ENCODE peak calls at places on chromosomes 7 and 10, in seven cellular contexts. One of them, this sample, is unnamed.

GRCh38 chr7:123789200-123789784 is 40.5 kb upstream of the WASL start:
- DNase-seq in GM12865: no peak
- DNase-seq in adipocyte: no peak
- DNase-seq in left lung: no peak
- DNase-seq in neural progenitor cell: no peak
- DNase-seq in HTR-8/SVneo: no peak
- DNase-seq in transverse colon: no peak
- DNase-seq in this sample: no peak

GRCh38 chr10:127919418-127920191 is 12.7 kb downstream of the PTPRE start:
- DNase-seq in adipocyte: no peak
- DNase-seq in GM12865: no peak
- DNase-seq in left lung: no peak
- DNase-seq in HTR-8/SVneo: peak; percentile 26
- DNase-seq in transverse colon: no peak
- DNase-seq in neural progenitor cell: no peak
- DNase-seq in this sample: no peak

GRCh38 chr7:101960323-101960722 is 142.9 kb downstream of the CUX1 start:
- DNase-seq in left lung: no peak
- DNase-seq in adipocyte: no peak
- DNase-seq in GM12865: no peak
- DNase-seq in transverse colon: no peak
- DNase-seq in HTR-8/SVneo: no peak
- DNase-seq in neural progenitor cell: no peak
- DNase-seq in this sample: no peak

GRCh38 chr7:103762907-103763306 is 226.6 kb downstream of the RELN start:
- DNase-seq in HTR-8/SVneo: no peak
- DNase-seq in GM12865: no peak
- DNase-seq in transverse colon: no peak
- DNase-seq in neural progenitor cell: no peak
- DNase-seq in left lung: no peak
- DNase-seq in adipocyte: no peak
- DNase-seq in this sample: no peak

GRCh38 chr10:86824151-86824550 is 67.7 kb downstream of the BMPR1A start:
- DNase-seq in left lung: no peak
- DNase-seq in transverse colon: no peak
- DNase-seq in neural progenitor cell: peak; percentile 51
- DNase-seq in adipocyte: no peak
- DNase-seq in GM12865: no peak
- DNase-seq in HTR-8/SVneo: no peak
- DNase-seq in this sample: no peak

GRCh38 chr7:64999165-65000004 is 7.1 kb downstream of the ERV3-1 start:
- DNase-seq in adipocyte: peak; percentile 42
- DNase-seq in transverse colon: no peak
- DNase-seq in left lung: peak; percentile 76
- DNase-seq in GM12865: peak; percentile 13
- DNase-seq in neural progenitor cell: no peak
- DNase-seq in HTR-8/SVneo: no peak
- DNase-seq in this sample: no peak

GRCh38 chr7:371119-371778 is 81.3 kb downstream of the FOXL3 start:
- DNase-seq in left lung: peak; percentile 61
- DNase-seq in adipocyte: no peak
- DNase-seq in neural progenitor cell: no peak
- DNase-seq in HTR-8/SVneo: no peak
- DNase-seq in GM12865: no peak
- DNase-seq in transverse colon: peak; percentile 57
- DNase-seq in this sample: no peak

GRCh38 chr7:85928500-85928899 is 715.2 kb upstream of the GRM3 start:
- DNase-seq in HTR-8/SVneo: no peak
- DNase-seq in GM12865: no peak
- DNase-seq in neural progenitor cell: no peak
- DNase-seq in adipocyte: no peak
- DNase-seq in transverse colon: no peak
- DNase-seq in left lung: no peak
- DNase-seq in this sample: no peak

GRCh38 chr10:71889388-71889987 is 38.4 kb upstream of the PSAP start:
- DNase-seq in transverse colon: no peak
- DNase-seq in adipocyte: no peak
- DNase-seq in left lung: no peak
- DNase-seq in HTR-8/SVneo: no peak
- DNase-seq in GM12865: peak; percentile 24
- DNase-seq in neural progenitor cell: no peak
- DNase-seq in this sample: no peak

GRCh38 chr7:94514917-94515316 is 5.3 kb downstream of the CASD1 start:
- DNase-seq in left lung: no peak
- DNase-seq in HTR-8/SVneo: no peak
- DNase-seq in neural progenitor cell: no peak
- DNase-seq in adipocyte: no peak
- DNase-seq in transverse colon: no peak
- DNase-seq in GM12865: no peak
- DNase-seq in this sample: no peak

GRCh38 chr10:27158421-27158820 is 3.3 kb downstream of the MASTL start:
- DNase-seq in adipocyte: no peak
- DNase-seq in HTR-8/SVneo: no peak
- DNase-seq in neural progenitor cell: no peak
- DNase-seq in transverse colon: no peak
- DNase-seq in left lung: no peak
- DNase-seq in GM12865: no peak
- DNase-seq in this sample: no peak

GRCh38 chr7:142110098-142110497 is 1.4 kb upstream of the MGAM2 start:
- DNase-seq in left lung: no peak
- DNase-seq in HTR-8/SVneo: no peak
- DNase-seq in adipocyte: no peak
- DNase-seq in GM12865: no peak
- DNase-seq in transverse colon: no peak
- DNase-seq in neural progenitor cell: no peak
- DNase-seq in this sample: no peak

GRCh38 chr7:142583424-142583823 is 165.8 kb upstream of the PRSS1 start:
- DNase-seq in GM12865: peak; percentile 79
- DNase-seq in HTR-8/SVneo: peak; percentile 39
- DNase-seq in left lung: no peak
- DNase-seq in adipocyte: peak; percentile 76
- DNase-seq in transverse colon: no peak
- DNase-seq in neural progenitor cell: peak; percentile 7
- DNase-seq in this sample: no peak

GRCh38 chr10:31013331-31013730 is 18.3 kb downstream of the ZNF438 start:
- DNase-seq in left lung: no peak
- DNase-seq in adipocyte: no peak
- DNase-seq in GM12865: no peak
- DNase-seq in transverse colon: no peak
- DNase-seq in neural progenitor cell: no peak
- DNase-seq in HTR-8/SVneo: no peak
- DNase-seq in this sample: no peak

GRCh38 chr7:156378806-156379205 is 261.8 kb upstream of the RNF32 start:
- DNase-seq in adipocyte: no peak
- DNase-seq in transverse colon: no peak
- DNase-seq in left lung: no peak
- DNase-seq in HTR-8/SVneo: no peak
- DNase-seq in neural progenitor cell: no peak
- DNase-seq in GM12865: no peak
- DNase-seq in this sample: no peak

GRCh38 chr7:47000561-47000960 is 581.4 kb downstream of the TNS3 start:
- DNase-seq in HTR-8/SVneo: no peak
- DNase-seq in transverse colon: no peak
- DNase-seq in neural progenitor cell: no peak
- DNase-seq in left lung: no peak
- DNase-seq in GM12865: no peak
- DNase-seq in adipocyte: peak; percentile 62
- DNase-seq in this sample: no peak

GRCh38 chr10:98349508-98349922 is 65.5 kb downstream of the PYROXD2 start:
- DNase-seq in HTR-8/SVneo: peak; percentile 68
- DNase-seq in transverse colon: peak; percentile 38
- DNase-seq in left lung: no peak
- DNase-seq in neural progenitor cell: no peak
- DNase-seq in adipocyte: peak; percentile 99
- DNase-seq in GM12865: peak; percentile 58
- DNase-seq in this sample: no peak

GRCh38 chr7:46178685-46179084 is 257.6 kb upstream of the IGFBP3 start:
- DNase-seq in GM12865: no peak
- DNase-seq in adipocyte: peak; percentile 28
- DNase-seq in HTR-8/SVneo: no peak
- DNase-seq in neural progenitor cell: no peak
- DNase-seq in transverse colon: no peak
- DNase-seq in left lung: no peak
- DNase-seq in this sample: no peak

GRCh38 chr10:71520042-71520441 is 123.3 kb downstream of the CDH23 start:
- DNase-seq in neural progenitor cell: no peak
- DNase-seq in HTR-8/SVneo: no peak
- DNase-seq in adipocyte: no peak
- DNase-seq in left lung: no peak
- DNase-seq in GM12865: no peak
- DNase-seq in transverse colon: no peak
- DNase-seq in this sample: no peak

GRCh38 chr7:98836811-98837631 is 32.8 kb downstream of the TMEM130 start:
- DNase-seq in GM12865: peak; percentile 56
- DNase-seq in left lung: no peak
- DNase-seq in transverse colon: peak; percentile 21
- DNase-seq in neural progenitor cell: peak; percentile 83
- DNase-seq in HTR-8/SVneo: peak; percentile 28
- DNase-seq in adipocyte: peak; percentile 34
- DNase-seq in this sample: peak; percentile 51

GRCh38 chr10:131453772-131454634 is 142.5 kb upstream of the TCERG1L start:
- DNase-seq in left lung: peak; percentile 59
- DNase-seq in GM12865: peak; percentile 11
- DNase-seq in transverse colon: peak; percentile 25
- DNase-seq in neural progenitor cell: peak; percentile 89
- DNase-seq in HTR-8/SVneo: no peak
- DNase-seq in adipocyte: peak; percentile 8
- DNase-seq in this sample: no peak

GRCh38 chr10:79244068-79244442 is 103.2 kb upstream of the PPIF start:
- DNase-seq in GM12865: peak; percentile 54
- DNase-seq in transverse colon: no peak
- DNase-seq in left lung: no peak
- DNase-seq in HTR-8/SVneo: no peak
- DNase-seq in neural progenitor cell: no peak
- DNase-seq in adipocyte: no peak
- DNase-seq in this sample: no peak

GRCh38 chr10:8060010-8060703 is 5.7 kb downstream of the GATA3 start:
- DNase-seq in transverse colon: no peak
- DNase-seq in neural progenitor cell: peak; percentile 76
- DNase-seq in GM12865: peak; percentile 68
- DNase-seq in left lung: no peak
- DNase-seq in adipocyte: peak; percentile 42
- DNase-seq in HTR-8/SVneo: no peak
- DNase-seq in this sample: no peak

GRCh38 chr7:44104880-44105771 is 981 bp downstream of the AEBP1 start:
- DNase-seq in GM12865: no peak
- DNase-seq in left lung: peak; percentile 18
- DNase-seq in HTR-8/SVneo: peak; percentile 80
- DNase-seq in transverse colon: no peak
- DNase-seq in neural progenitor cell: peak; percentile 51
- DNase-seq in adipocyte: peak; percentile 79
- DNase-seq in this sample: no peak

GRCh38 chr10:90920986-90921643 is at the start of gene ANKRD1:
- DNase-seq in HTR-8/SVneo: peak; percentile 75
- DNase-seq in adipocyte: peak; percentile 85
- DNase-seq in left lung: no peak
- DNase-seq in transverse colon: no peak
- DNase-seq in neural progenitor cell: peak; percentile 32
- DNase-seq in GM12865: no peak
- DNase-seq in this sample: no peak

GRCh38 chr10:60426425-60426824 is 36.8 kb upstream of the ANK3 start:
- DNase-seq in adipocyte: peak; percentile 91
- DNase-seq in left lung: no peak
- DNase-seq in transverse colon: no peak
- DNase-seq in HTR-8/SVneo: no peak
- DNase-seq in neural progenitor cell: no peak
- DNase-seq in GM12865: no peak
- DNase-seq in this sample: no peak

GRCh38 chr7:1918881-1919525 is 248.9 kb downstream of the ELFN1 start:
- DNase-seq in left lung: peak; percentile 73
- DNase-seq in neural progenitor cell: no peak
- DNase-seq in adipocyte: no peak
- DNase-seq in GM12865: no peak
- DNase-seq in transverse colon: no peak
- DNase-seq in HTR-8/SVneo: no peak
- DNase-seq in this sample: no peak

GRCh38 chr10:35940067-35940989 is 298.2 kb upstream of the FZD8 start:
- DNase-seq in GM12865: no peak
- DNase-seq in neural progenitor cell: peak; percentile 30
- DNase-seq in transverse colon: peak; percentile 40
- DNase-seq in adipocyte: peak; percentile 49
- DNase-seq in HTR-8/SVneo: no peak
- DNase-seq in left lung: no peak
- DNase-seq in this sample: peak; percentile 73

GRCh38 chr7:22332481-22332880 is 24.5 kb downstream of the RAPGEF5 start:
- DNase-seq in transverse colon: no peak
- DNase-seq in left lung: no peak
- DNase-seq in adipocyte: no peak
- DNase-seq in neural progenitor cell: no peak
- DNase-seq in HTR-8/SVneo: no peak
- DNase-seq in GM12865: no peak
- DNase-seq in this sample: no peak

GRCh38 chr7:149444260-149444659 is 16.6 kb downstream of the ZNF777 start:
- DNase-seq in adipocyte: no peak
- DNase-seq in GM12865: no peak
- DNase-seq in transverse colon: no peak
- DNase-seq in left lung: no peak
- DNase-seq in HTR-8/SVneo: no peak
- DNase-seq in neural progenitor cell: no peak
- DNase-seq in this sample: no peak

GRCh38 chr7:1641173-1641572 is 28.9 kb upstream of the ELFN1 start:
- DNase-seq in adipocyte: no peak
- DNase-seq in transverse colon: no peak
- DNase-seq in HTR-8/SVneo: no peak
- DNase-seq in neural progenitor cell: no peak
- DNase-seq in left lung: peak; percentile 65
- DNase-seq in GM12865: no peak
- DNase-seq in this sample: no peak

GRCh38 chr10:28681345-28681763 is 4.0 kb downstream of the BAMBI start:
- DNase-seq in GM12865: no peak
- DNase-seq in neural progenitor cell: no peak
- DNase-seq in adipocyte: no peak
- DNase-seq in left lung: no peak
- DNase-seq in HTR-8/SVneo: no peak
- DNase-seq in transverse colon: no peak
- DNase-seq in this sample: no peak

This sample was measured in COR-L47.